ENCODE peak calls at places on chromosomes 12 and 14, in five cellular contexts. One of them, this sample, is unnamed.

GRCh38 chr12:94812345-94812744 is 162.0 kb upstream of the TMCC3 start:
- DNase-seq in neuronal stem cell: no peak
- DNase-seq in H1: no peak
- DNase-seq in trophoblast cell: no peak
- DNase-seq in mesenchymal stem cell: no peak
- DNase-seq in this sample: no peak

GRCh38 chr14:96478119-96478518 is 24.1 kb upstream of the PAPOLA start:
- DNase-seq in mesenchymal stem cell: no peak
- DNase-seq in H1: no peak
- DNase-seq in trophoblast cell: no peak
- DNase-seq in neuronal stem cell: no peak
- DNase-seq in this sample: no peak

GRCh38 chr12:106329231-106329985 is 26.9 kb downstream of the TCP11L2 start:
- DNase-seq in trophoblast cell: no peak
- DNase-seq in mesenchymal stem cell: no peak
- DNase-seq in H1: no peak
- DNase-seq in neuronal stem cell: no peak
- DNase-seq in this sample: no peak

GRCh38 chr14:96016761-96017160 is 22.4 kb upstream of the C14orf132 start:
- DNase-seq in trophoblast cell: no peak
- DNase-seq in H1: no peak
- DNase-seq in neuronal stem cell: no peak
- DNase-seq in mesenchymal stem cell: peak
- DNase-seq in this sample: no peak

GRCh38 chr12:99067171-99067785 is 422.2 kb downstream of the APAF1 start:
- DNase-seq in trophoblast cell: peak
- DNase-seq in mesenchymal stem cell: no peak
- DNase-seq in neuronal stem cell: no peak
- DNase-seq in H1: no peak
- DNase-seq in this sample: no peak

GRCh38 chr12:6167327-6168280 is 32.6 kb upstream of the CD9 start:
- DNase-seq in trophoblast cell: peak
- DNase-seq in H1: no peak
- DNase-seq in mesenchymal stem cell: peak
- DNase-seq in neuronal stem cell: no peak
- DNase-seq in this sample: no peak

GRCh38 chr12:42213954-42214426 is 24.1 kb downstream of the YAF2 start:
- DNase-seq in mesenchymal stem cell: peak
- DNase-seq in trophoblast cell: no peak
- DNase-seq in neuronal stem cell: no peak
- DNase-seq in H1: no peak
- DNase-seq in this sample: no peak

GRCh38 chr14:92280554-92281262 is 42.3 kb upstream of the SLC24A4 start:
- DNase-seq in neuronal stem cell: no peak
- DNase-seq in trophoblast cell: no peak
- DNase-seq in H1: no peak
- DNase-seq in mesenchymal stem cell: peak
- DNase-seq in this sample: no peak

GRCh38 chr14:54567224-54567633 is 301 bp downstream of the SAMD4A start:
- DNase-seq in mesenchymal stem cell: peak
- DNase-seq in trophoblast cell: no peak
- DNase-seq in H1: no peak
- DNase-seq in neuronal stem cell: peak
- DNase-seq in this sample: peak

GRCh38 chr14:87712386-87713113 is 280.4 kb downstream of the GALC start:
- DNase-seq in H1: no peak
- DNase-seq in neuronal stem cell: no peak
- DNase-seq in mesenchymal stem cell: peak
- DNase-seq in trophoblast cell: no peak
- DNase-seq in this sample: no peak

GRCh38 chr12:58314610-58315009 is 373.2 kb downstream of the ATP23 start:
- DNase-seq in neuronal stem cell: no peak
- DNase-seq in trophoblast cell: peak
- DNase-seq in H1: no peak
- DNase-seq in mesenchymal stem cell: peak
- DNase-seq in this sample: no peak

GRCh38 chr14:95531473-95531872 is 3.4 kb upstream of the GLRX5 start:
- DNase-seq in mesenchymal stem cell: peak
- DNase-seq in trophoblast cell: peak
- DNase-seq in neuronal stem cell: no peak
- DNase-seq in H1: no peak
- DNase-seq in this sample: no peak

GRCh38 chr14:34387974-34388533 is 74.0 kb downstream of the SPTSSA start:
- DNase-seq in mesenchymal stem cell: no peak
- DNase-seq in trophoblast cell: no peak
- DNase-seq in H1: no peak
- DNase-seq in neuronal stem cell: no peak
- DNase-seq in this sample: no peak

GRCh38 chr14:70707138-70708038 is 65.7 kb downstream of the TTC9 start:
- DNase-seq in neuronal stem cell: no peak
- DNase-seq in trophoblast cell: no peak
- DNase-seq in H1: no peak
- DNase-seq in mesenchymal stem cell: peak
- DNase-seq in this sample: peak

GRCh38 chr14:81401420-81402122 is 1.4 kb upstream of the STON2 start:
- DNase-seq in H1: no peak
- DNase-seq in neuronal stem cell: no peak
- DNase-seq in trophoblast cell: peak
- DNase-seq in mesenchymal stem cell: peak
- DNase-seq in this sample: no peak

GRCh38 chr12:81800298-81801148 is 41.4 kb upstream of the PPFIA2 start:
- DNase-seq in mesenchymal stem cell: peak
- DNase-seq in trophoblast cell: no peak
- DNase-seq in H1: no peak
- DNase-seq in neuronal stem cell: no peak
- DNase-seq in this sample: peak

GRCh38 chr12:76074701-76075336 is 9.7 kb downstream of the NAP1L1 start:
- DNase-seq in mesenchymal stem cell: no peak
- DNase-seq in neuronal stem cell: no peak
- DNase-seq in trophoblast cell: no peak
- DNase-seq in H1: no peak
- DNase-seq in this sample: no peak

GRCh38 chr14:71610149-71610548 is 322.1 kb upstream of the RGS6 start:
- DNase-seq in mesenchymal stem cell: no peak
- DNase-seq in H1: no peak
- DNase-seq in trophoblast cell: no peak
- DNase-seq in neuronal stem cell: no peak
- DNase-seq in this sample: no peak

GRCh38 chr14:93980464-93981201 is 4.3 kb upstream of the ASB2 start:
- DNase-seq in H1: no peak
- DNase-seq in neuronal stem cell: no peak
- DNase-seq in mesenchymal stem cell: no peak
- DNase-seq in trophoblast cell: no peak
- DNase-seq in this sample: no peak

GRCh38 chr12:122079038-122079531 is 529 bp downstream of the MLXIP start:
- DNase-seq in H1: no peak
- DNase-seq in mesenchymal stem cell: no peak
- DNase-seq in trophoblast cell: peak
- DNase-seq in neuronal stem cell: no peak
- DNase-seq in this sample: peak

GRCh38 chr12:85179680-85180300 is 100.2 kb upstream of the ALX1 start:
- DNase-seq in H1: no peak
- DNase-seq in neuronal stem cell: no peak
- DNase-seq in trophoblast cell: no peak
- DNase-seq in mesenchymal stem cell: peak
- DNase-seq in this sample: no peak

GRCh38 chr12:67026847-67027246 is 242.3 kb upstream of the CAND1 start:
- DNase-seq in H1: no peak
- DNase-seq in neuronal stem cell: no peak
- DNase-seq in mesenchymal stem cell: no peak
- DNase-seq in trophoblast cell: peak
- DNase-seq in this sample: no peak

DNA sequence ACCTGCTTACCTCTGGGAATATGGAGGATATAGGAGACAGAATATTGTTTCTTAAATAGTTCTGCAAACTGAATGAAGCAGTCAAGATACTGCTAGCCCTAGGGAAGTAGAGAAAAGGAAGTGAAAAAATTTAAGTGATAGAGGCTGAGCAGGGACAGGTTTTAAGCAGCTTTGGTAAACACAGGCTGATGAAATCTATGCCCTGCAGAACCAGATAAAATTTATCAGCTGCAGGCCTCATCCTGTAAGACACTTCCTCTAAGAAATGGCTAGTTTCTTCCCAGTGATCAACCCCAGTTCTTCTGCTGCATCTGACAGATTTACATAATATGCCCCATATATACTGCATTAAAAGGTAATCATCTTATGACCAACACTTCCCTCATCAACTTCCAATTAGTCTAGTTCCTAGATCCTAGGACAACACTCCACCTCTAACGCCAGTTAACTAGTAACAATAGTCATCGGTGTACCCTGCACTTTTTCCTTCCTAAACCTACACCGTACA is 1.3 kb upstream of the ESYT1 start:
- DNase-seq in H1: no peak
- DNase-seq in neuronal stem cell: no peak
- DNase-seq in trophoblast cell: no peak
- DNase-seq in mesenchymal stem cell: no peak
- DNase-seq in this sample: no peak
- H2BK12ac ChIP-seq in H1: peak
- H2BK12ac ChIP-seq in neuronal stem cell: no peak
- H2BK12ac ChIP-seq in trophoblast cell: no peak
- H2BK12ac ChIP-seq in mesenchymal stem cell: no peak
- H2BK12ac ChIP-seq in this sample: no peak

GRCh38 chr12:50333441-50333840 is 50.1 kb upstream of the LIMA1 start:
- DNase-seq in H1: no peak
- DNase-seq in trophoblast cell: peak
- DNase-seq in mesenchymal stem cell: no peak
- DNase-seq in neuronal stem cell: no peak
- DNase-seq in this sample: no peak
- H2BK12ac ChIP-seq in H1: no peak
- H2BK12ac ChIP-seq in trophoblast cell: no peak
- H2BK12ac ChIP-seq in mesenchymal stem cell: no peak
- H2BK12ac ChIP-seq in neuronal stem cell: no peak
- H2BK12ac ChIP-seq in this sample: no peak

GRCh38 chr12:112898380-112898779 is 8.4 kb upstream of the OAS1 start:
- DNase-seq in H1: no peak
- DNase-seq in neuronal stem cell: no peak
- DNase-seq in mesenchymal stem cell: no peak
- DNase-seq in trophoblast cell: no peak
- DNase-seq in this sample: no peak
- H2BK12ac ChIP-seq in H1: no peak
- H2BK12ac ChIP-seq in neuronal stem cell: no peak
- H2BK12ac ChIP-seq in mesenchymal stem cell: no peak
- H2BK12ac ChIP-seq in trophoblast cell: no peak
- H2BK12ac ChIP-seq in this sample: no peak

DNA sequence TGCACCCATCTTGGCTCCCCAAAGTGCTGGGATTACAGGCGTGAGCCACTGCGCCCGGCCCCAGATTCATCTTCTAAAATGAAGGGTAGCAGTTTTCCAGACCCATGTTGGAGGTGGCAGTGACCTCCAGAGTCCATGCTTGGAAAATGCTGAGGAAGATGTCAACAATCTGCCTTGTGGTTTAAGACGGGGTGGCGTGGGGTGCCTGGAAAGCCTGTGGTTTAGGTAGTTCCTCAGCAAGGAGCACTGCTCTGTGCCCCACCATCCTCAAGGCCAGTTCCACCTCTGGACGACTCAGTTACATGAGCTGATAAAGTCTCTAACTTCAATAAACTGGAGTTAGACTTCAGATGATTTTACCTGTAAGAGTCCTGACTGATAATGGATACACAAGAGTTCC is 48.6 kb downstream of the DRAM1 start:
- DNase-seq in neuronal stem cell: no peak
- DNase-seq in mesenchymal stem cell: no peak
- DNase-seq in trophoblast cell: no peak
- DNase-seq in H1: no peak
- DNase-seq in this sample: no peak
- H2BK12ac ChIP-seq in neuronal stem cell: no peak
- H2BK12ac ChIP-seq in mesenchymal stem cell: peak
- H2BK12ac ChIP-seq in trophoblast cell: peak
- H2BK12ac ChIP-seq in H1: no peak
- H2BK12ac ChIP-seq in this sample: no peak

GRCh38 chr12:39626033-39626814 is 6.6 kb upstream of the ABCD2 start:
- DNase-seq in neuronal stem cell: no peak
- DNase-seq in H1: no peak
- DNase-seq in mesenchymal stem cell: no peak
- DNase-seq in trophoblast cell: no peak
- DNase-seq in this sample: peak

GRCh38 chr12:39622306-39622705 is 2.7 kb upstream of the ABCD2 start:
- DNase-seq in trophoblast cell: no peak
- DNase-seq in mesenchymal stem cell: no peak
- DNase-seq in neuronal stem cell: no peak
- DNase-seq in H1: no peak
- DNase-seq in this sample: no peak

GRCh38 chr12:39620664-39621658 is 1.4 kb upstream of the ABCD2 start:
- DNase-seq in mesenchymal stem cell: peak
- DNase-seq in neuronal stem cell: no peak
- DNase-seq in H1: no peak
- DNase-seq in trophoblast cell: no peak
- DNase-seq in this sample: no peak

GRCh38 chr12:39621670-39622069 is 2.1 kb upstream of the ABCD2 start:
- DNase-seq in neuronal stem cell: no peak
- DNase-seq in H1: no peak
- DNase-seq in mesenchymal stem cell: no peak
- DNase-seq in trophoblast cell: no peak
- DNase-seq in this sample: no peak

DNA sequence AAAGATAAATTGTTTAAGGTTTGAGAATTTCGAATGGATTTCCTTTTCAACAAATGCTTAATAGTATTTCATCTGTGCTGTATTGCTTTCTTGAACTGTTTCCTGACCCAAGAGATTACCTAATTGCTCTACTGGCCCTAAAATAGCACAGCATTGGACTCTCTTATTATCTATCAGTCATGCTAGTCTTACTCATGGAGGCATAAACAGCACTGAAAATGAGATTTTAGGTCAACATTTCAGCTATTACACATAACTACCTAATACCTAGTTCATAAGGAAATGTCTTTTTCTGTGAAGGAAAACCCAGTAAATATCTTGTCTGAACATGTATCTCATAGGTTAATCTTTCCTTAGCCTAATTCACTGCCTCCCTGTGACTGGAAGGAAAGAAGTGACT is 4.3 kb upstream of the ABCD2 start:
- DNase-seq in mesenchymal stem cell: peak
- DNase-seq in H1: no peak
- DNase-seq in neuronal stem cell: no peak
- DNase-seq in trophoblast cell: no peak
- DNase-seq in this sample: no peak
- H2BK12ac ChIP-seq in mesenchymal stem cell: no peak
- H2BK12ac ChIP-seq in H1: no peak
- H2BK12ac ChIP-seq in neuronal stem cell: no peak
- H2BK12ac ChIP-seq in trophoblast cell: no peak
- H2BK12ac ChIP-seq in this sample: no peak

GRCh38 chr12:47852096-47852571 is 32.4 kb upstream of the HDAC7 start:
- DNase-seq in mesenchymal stem cell: no peak
- DNase-seq in H1: no peak
- DNase-seq in trophoblast cell: no peak
- DNase-seq in neuronal stem cell: no peak
- DNase-seq in this sample: peak

GRCh38 chr12:47849261-47849660 is 29.6 kb upstream of the HDAC7 start:
- DNase-seq in H1: no peak
- DNase-seq in neuronal stem cell: no peak
- DNase-seq in trophoblast cell: no peak
- DNase-seq in mesenchymal stem cell: peak
- DNase-seq in this sample: no peak

GRCh38 chr12:47851303-47851952 is 31.7 kb upstream of the HDAC7 start:
- DNase-seq in trophoblast cell: no peak
- DNase-seq in neuronal stem cell: no peak
- DNase-seq in mesenchymal stem cell: no peak
- DNase-seq in H1: no peak
- DNase-seq in this sample: peak

GRCh38 chr12:47848853-47849252 is 29.1 kb upstream of the HDAC7 start:
- DNase-seq in H1: no peak
- DNase-seq in trophoblast cell: no peak
- DNase-seq in neuronal stem cell: no peak
- DNase-seq in mesenchymal stem cell: no peak
- DNase-seq in this sample: no peak

GRCh38 chr12:47850153-47851084 is 30.7 kb upstream of the HDAC7 start:
- DNase-seq in neuronal stem cell: no peak
- DNase-seq in mesenchymal stem cell: peak
- DNase-seq in H1: no peak
- DNase-seq in trophoblast cell: peak
- DNase-seq in this sample: peak
- H2BK12ac ChIP-seq in neuronal stem cell: no peak
- H2BK12ac ChIP-seq in mesenchymal stem cell: peak
- H2BK12ac ChIP-seq in H1: no peak
- H2BK12ac ChIP-seq in trophoblast cell: no peak
- H2BK12ac ChIP-seq in this sample: no peak

This sample was measured in H9.